ENCODE peak calls at places on chromosome 5, in eight cellular contexts. X is sigmoid colon, D is K562, P is stomach, B is HepG2, N is H1, H is GM12878, Q is suprapubic skin. T is an unnamed sample.

GRCh38 chr5:177293819-177294581 is 9.5 kb downstream of the RAB24 start:
- DNase-seq in X (no peak), D (no peak), P (no peak), B (no peak), N (no peak), H (no peak), Q (no peak), T (no peak)

GRCh38 chr5:19175776-19176570 is 812.0 kb downstream of the CDH18 start:
- DNase-seq in X (no peak), D (no peak), P (no peak), B (no peak), N (no peak), H (no peak), Q (no peak), T (no peak)

GRCh38 chr5:59130441-59130840 is 547.6 kb downstream of the RAB3C start:
- DNase-seq in X (no peak), D (no peak), P (no peak), B (no peak), N (no peak), H (no peak), Q (no peak), T (no peak)

GRCh38 chr5:143828710-143829109 is 16.7 kb downstream of the HMHB1 start:
- DNase-seq in X (no peak), D (no peak), P (no peak), B (no peak), N (no peak), H (no peak), Q (no peak), T (no peak)

GRCh38 chr5:56851258-56851941 is 36.1 kb downstream of the MAP3K1 start:
- DNase-seq in X (no peak), D (no peak), P (no peak), B (no peak), N (no peak), H (no peak), Q (no peak), T (no peak)

GRCh38 chr5:32110081-32110696 is 63.9 kb downstream of the GOLPH3 start:
- DNase-seq in X (no peak), D (no peak), P (no peak), B (no peak), N (no peak), H (no peak), Q (no peak), T (no peak)

GRCh38 chr5:89388872-89389271 is 505.9 kb upstream of the MEF2C start:
- DNase-seq in X (no peak), D (no peak), P (no peak), B (no peak), N (no peak), H (no peak), Q (no peak), T (no peak)

GRCh38 chr5:164798110-164798509 is 1292.7 kb downstream of the MAT2B start:
- DNase-seq in X (no peak), D (no peak), P (no peak), B (no peak), N (no peak), H (no peak), Q (no peak), T (no peak)

GRCh38 chr5:68631884-68632283 is 416.3 kb downstream of the PIK3R1 start:
- DNase-seq in X (no peak), D (no peak), P (no peak), B (no peak), N (no peak), H (no peak), Q (no peak), T (no peak)

GRCh38 chr5:169637085-169637855 is at the start of gene DOCK2:
- DNase-seq in X (peak), D (peak), P (peak), B (no peak), N (no peak), H (no peak), Q (peak), T (peak)

GRCh38 chr5:79687911-79688310 is 1.7 kb upstream of the CMYA5 start:
- DNase-seq in X (no peak), D (no peak), P (no peak), B (no peak), N (no peak), H (no peak), Q (no peak), T (no peak)

GRCh38 chr5:39256472-39256871 is 37.1 kb upstream of the FYB1 start:
- DNase-seq in X (no peak), D (no peak), P (no peak), B (no peak), N (no peak), H (peak), Q (no peak), T (no peak)

GRCh38 chr5:124411089-124411488 is 335.4 kb downstream of the ZNF608 start:
- DNase-seq in X (no peak), D (no peak), P (no peak), B (no peak), N (no peak), H (peak), Q (no peak), T (no peak)

GRCh38 chr5:172528440-172528839 is 74.1 kb upstream of the SH3PXD2B start:
- DNase-seq in X (no peak), D (peak), P (no peak), B (no peak), N (no peak), H (no peak), Q (no peak), T (no peak)

GRCh38 chr5:108521841-108522506 is 140.1 kb upstream of the FBXL17 start:
- DNase-seq in X (no peak), D (peak), P (no peak), B (peak), N (no peak), H (peak), Q (no peak), T (no peak)

GRCh38 chr5:154285661-154286408 is 95.3 kb downstream of the GALNT10 start:
- DNase-seq in X (no peak), D (no peak), P (no peak), B (peak), N (no peak), H (no peak), Q (no peak), T (no peak)

GRCh38 chr5:602466-603035 is 9.6 kb upstream of the CEP72 start:
- DNase-seq in X (peak), D (no peak), P (peak), B (no peak), N (no peak), H (no peak), Q (no peak), T (peak)

GRCh38 chr5:146042628-146043279 is 62.6 kb downstream of the PLAC8L1 start:
- DNase-seq in X (no peak), D (peak), P (no peak), B (no peak), N (no peak), H (no peak), Q (no peak), T (no peak)

GRCh38 chr5:34656700-34657549 is 797 bp downstream of the RAI14 start:
- DNase-seq in X (peak), D (peak), P (peak), B (no peak), N (no peak), H (no peak), Q (peak), T (no peak)

GRCh38 chr5:142597546-142598337 is 88.1 kb downstream of the FGF1 start:
- DNase-seq in X (no peak), D (peak), P (peak), B (peak), N (no peak), H (no peak), Q (no peak), T (no peak)

GRCh38 chr5:32044904-32045303 is 129.2 kb downstream of the GOLPH3 start:
- DNase-seq in X (no peak), D (no peak), P (no peak), B (no peak), N (no peak), H (no peak), Q (no peak), T (no peak)

GRCh38 chr5:56639491-56639890 is 175.9 kb upstream of the MAP3K1 start:
- DNase-seq in X (no peak), D (no peak), P (no peak), B (no peak), N (no peak), H (no peak), Q (no peak), T (no peak)

GRCh38 chr5:27594141-27594540 is 555.8 kb upstream of the CDH9 start:
- DNase-seq in X (no peak), D (no peak), P (no peak), B (no peak), N (no peak), H (no peak), Q (no peak), T (no peak)

GRCh38 chr5:58048954-58049353 is 410.9 kb downstream of the PLK2 start:
- DNase-seq in X (no peak), D (peak), P (no peak), B (no peak), N (no peak), H (no peak), Q (no peak), T (no peak)

GRCh38 chr5:95664204-95664786 is 17.7 kb downstream of the RFESD start:
- DNase-seq in X (no peak), D (no peak), P (no peak), B (peak), N (no peak), H (peak), Q (no peak), T (no peak)

GRCh38 chr5:38591450-38591849 is 35.0 kb upstream of the LIFR start:
- DNase-seq in X (no peak), D (no peak), P (no peak), B (no peak), N (no peak), H (no peak), Q (no peak), T (no peak)

GRCh38 chr5:38478166-38478565 is 78.3 kb downstream of the LIFR start:
- DNase-seq in X (no peak), D (no peak), P (no peak), B (no peak), N (no peak), H (no peak), Q (no peak), T (no peak)

GRCh38 chr5:69414885-69415583 is at the start of gene MARVELD2:
- DNase-seq in X (no peak), D (no peak), P (peak), B (peak), N (peak), H (no peak), Q (peak), T (peak)

GRCh38 chr5:167051369-167051768 is 1240.1 kb upstream of the WWC1 start:
- DNase-seq in X (no peak), D (no peak), P (no peak), B (no peak), N (no peak), H (no peak), Q (no peak), T (no peak)

GRCh38 chr5:176530983-176531901 is 6.0 kb downstream of the RNF44 start:
- DNase-seq in X (peak), D (no peak), P (no peak), B (no peak), N (no peak), H (no peak), Q (no peak), T (no peak)

GRCh38 chr5:41246376-41246775 is 33.0 kb upstream of the C6 start:
- DNase-seq in X (no peak), D (no peak), P (no peak), B (no peak), N (no peak), H (no peak), Q (no peak), T (no peak)

GRCh38 chr5:56145106-56145505 is 88.0 kb downstream of the ANKRD55 start:
- DNase-seq in X (no peak), D (no peak), P (no peak), B (no peak), N (no peak), H (no peak), Q (no peak), T (no peak)

GRCh38 chr5:171342362-171343111 is 33.5 kb downstream of the TLX3 start:
- DNase-seq in X (no peak), D (peak), P (peak), B (peak), N (no peak), H (no peak), Q (no peak), T (peak)

GRCh38 chr5:158883502-158883901 is 216.2 kb downstream of the EBF1 start:
- DNase-seq in X (no peak), D (no peak), P (no peak), B (no peak), N (no peak), H (no peak), Q (no peak), T (no peak)

GRCh38 chr5:40410939-40411635 is 268.6 kb upstream of the PTGER4 start:
- DNase-seq in X (no peak), D (no peak), P (no peak), B (no peak), N (no peak), H (no peak), Q (no peak), T (no peak)

GRCh38 chr5:72517961-72518690 is 10.9 kb upstream of the ZNF366 start:
- DNase-seq in X (peak), D (no peak), P (peak), B (peak), N (no peak), H (no peak), Q (no peak), T (peak)

GRCh38 chr5:160162910-160163309 is 43.7 kb upstream of the PWWP2A start:
- DNase-seq in X (no peak), D (no peak), P (no peak), B (no peak), N (no peak), H (no peak), Q (no peak), T (no peak)

GRCh38 chr5:30849801-30850370 is 343.6 kb upstream of the CDH6 start:
- DNase-seq in X (no peak), D (no peak), P (no peak), B (peak), N (no peak), H (no peak), Q (no peak), T (no peak)

GRCh38 chr5:61299254-61299653 is 32.8 kb upstream of the ZSWIM6 start:
- DNase-seq in X (no peak), D (no peak), P (no peak), B (no peak), N (no peak), H (no peak), Q (no peak), T (no peak)
- TF ChIP-seq EP300 in X (no peak), D (no peak), P (no peak), B (no peak), N (no peak), H (no peak), Q (no peak), T (no peak)

GRCh38 chr5:98772415-98773213 is 849 bp upstream of the RGMB start:
- DNase-seq in X (peak), D (no peak), P (peak), B (peak), N (peak), H (no peak), Q (peak), T (peak)

GRCh38 chr5:98774192-98775046 is 956 bp downstream of the RGMB start:
- DNase-seq in X (peak), D (no peak), P (peak), B (peak), N (no peak), H (no peak), Q (peak), T (peak)

GRCh38 chr5:98773464-98774191 is at the start of gene RGMB:
- DNase-seq in X (peak), D (peak), P (peak), B (peak), N (peak), H (peak), Q (peak), T (peak)

GRCh38 chr5:98771389-98772109 is 1.9 kb upstream of the RGMB start:
- DNase-seq in X (peak), D (peak), P (peak), B (peak), N (no peak), H (peak), Q (peak), T (peak)

GRCh38 chr5:98773214-98773463 is 324 bp upstream of the RGMB start:
- DNase-seq in X (no peak), D (no peak), P (no peak), B (no peak), N (no peak), H (peak), Q (no peak), T (no peak)
- TF ChIP-seq POLR2AphosphoS5 in X (no peak), D (no peak), P (no peak), B (no peak), N (peak), H (no peak), Q (no peak), T (no peak)

GRCh38 chr5:151216781-151217180 is 7.1 kb downstream of the CCDC69 start:
- DNase-seq in X (no peak), D (no peak), P (no peak), B (no peak), N (no peak), H (no peak), Q (no peak), T (no peak)
- H3K27ac ChIP-seq in X (peak), D (no peak), P (no peak), B (no peak), N (no peak), H (peak), Q (no peak), T (no peak)

GRCh38 chr5:82594097-82594496 is 315.9 kb upstream of the RPS23 start:
- DNase-seq in X (no peak), D (no peak), P (no peak), B (peak), N (no peak), H (no peak), Q (no peak), T (no peak)
- TF ChIP-seq EP300 in X (no peak), D (no peak), P (no peak), B (no peak), N (no peak), H (no peak), Q (no peak), T (no peak)

GRCh38 chr5:101253096-101253495 is 350.0 kb upstream of the ST8SIA4 start:
- DNase-seq in X (no peak), D (no peak), P (no peak), B (no peak), N (no peak), H (no peak), Q (no peak), T (no peak)
- TF ChIP-seq POLR2AphosphoS5 in X (no peak), D (no peak), P (no peak), B (no peak), N (no peak), H (no peak), Q (no peak), T (no peak)